ENCODE peak calls at places on chromosomes 4 and X, in six cellular contexts. N, C, O, H, B and R are unnamed samples.

GRCh38 chr4:122331195-122331594 is 47.6 kb upstream of the ADAD1 start:
- DNase-seq in H (no peak), C (no peak), B (no peak), O (no peak), N (no peak), R (no peak)

GRCh38 chr4:146577111-146577510 is 55.4 kb upstream of the SLC10A7 start:
- DNase-seq in O (no peak), C (no peak), B (no peak), H (no peak), N (no peak), R (no peak)

GRCh38 chrX:15645266-15645665 is 19.3 kb downstream of the CLTRN start:
- DNase-seq in B (no peak), C (no peak), N (no peak), H (peak), O (no peak), R (no peak)

GRCh38 chrX:149314031-149314430 is 191.1 kb downstream of the IDS start:
- DNase-seq in C (no peak), O (no peak), N (no peak), H (no peak), B (no peak), R (no peak)

GRCh38 chrX:13254076-13254785 is 65.6 kb downstream of the ATXN3L start:
- DNase-seq in C (no peak), N (peak), H (peak), O (no peak), B (no peak), R (no peak)

GRCh38 chrX:96715412-96715940 is 30.8 kb downstream of the DIAPH2 start:
- DNase-seq in C (no peak), H (no peak), N (no peak), O (no peak), B (no peak), R (no peak)

GRCh38 chrX:2342878-2343277 is 157.9 kb downstream of the DHRSX start:
- DNase-seq in N (no peak), C (peak), B (no peak), O (no peak), H (no peak), R (no peak)

GRCh38 chrX:69151898-69152297 is 13.4 kb downstream of the PJA1 start:
- DNase-seq in N (no peak), H (no peak), B (no peak), O (no peak), C (no peak), R (no peak)

GRCh38 chr4:88761861-88762523 is 64.4 kb upstream of the NAP1L5 start:
- DNase-seq in N (no peak), H (no peak), B (no peak), C (no peak), O (no peak), R (no peak)

GRCh38 chr4:1463088-1463926 is 57.1 kb upstream of the NKX1-1 start:
- DNase-seq in B (no peak), C (peak), H (no peak), O (no peak), N (no peak), R (no peak)

GRCh38 chr4:169665039-169665732 is 44.8 kb downstream of the CLCN3 start:
- DNase-seq in N (no peak), H (no peak), C (no peak), O (no peak), B (no peak), R (no peak)

GRCh38 chr4:144831971-144832370 is 186.0 kb downstream of the HHIP start:
- DNase-seq in B (no peak), O (no peak), C (no peak), N (no peak), H (no peak), R (no peak)

GRCh38 chrX:7435822-7436221 is 287.9 kb upstream of the PUDP start:
- DNase-seq in O (no peak), H (no peak), B (no peak), C (no peak), N (no peak), R (no peak)

GRCh38 chr4:89640620-89641366 is 196.2 kb downstream of the SNCA start:
- DNase-seq in B (peak), C (peak), O (peak), H (peak), N (no peak), R (no peak)

GRCh38 chr4:27692098-27692679 is 831.5 kb downstream of the STIM2 start:
- DNase-seq in C (peak), H (peak), B (no peak), O (peak), N (peak), R (no peak)

GRCh38 chrX:41276661-41277506 is 57.1 kb upstream of the DDX3X start:
- DNase-seq in B (no peak), H (no peak), C (no peak), N (peak), O (no peak), R (no peak)

GRCh38 chrX:10450229-10450958 is 170.0 kb downstream of the MID1 start:
- DNase-seq in O (no peak), H (no peak), B (no peak), N (no peak), C (no peak), R (no peak)

GRCh38 chr4:173490817-173491518 is 39.1 kb downstream of the HAND2 start:
- DNase-seq in B (no peak), H (no peak), O (no peak), N (no peak), C (peak), R (no peak)

GRCh38 chrX:134246282-134246681 is 9.3 kb downstream of the CCDC160 start:
- DNase-seq in O (no peak), N (peak), B (no peak), C (no peak), H (peak), R (no peak)

GRCh38 chr4:163172666-163173065 is 6.0 kb upstream of the NAF1 start:
- DNase-seq in B (no peak), O (no peak), H (peak), N (no peak), C (no peak), R (no peak)

GRCh38 chr4:1155314-1155713 is 17.1 kb downstream of the SPON2 start:
- DNase-seq in C (no peak), O (no peak), H (no peak), B (no peak), N (no peak), R (no peak)

GRCh38 chr4:14168919-14169318 is 541.4 kb upstream of the BOD1L1 start:
- DNase-seq in B (peak), N (no peak), C (peak), O (no peak), H (no peak), R (no peak)

GRCh38 chr4:185640809-185641675 is 105.7 kb upstream of the PDLIM3 start:
- DNase-seq in C (peak), N (peak), B (no peak), O (no peak), H (peak), R (peak)

GRCh38 chr4:162117051-162117450 is 46.7 kb downstream of the FSTL5 start:
- DNase-seq in N (no peak), C (no peak), B (no peak), O (no peak), H (no peak), R (no peak)

GRCh38 chrX:46330513-46330912 is 214.7 kb downstream of the ZNF674 start:
- DNase-seq in H (no peak), C (no peak), B (no peak), O (no peak), N (no peak), R (no peak)

GRCh38 chr4:38837849-38838248 is 18.8 kb downstream of the TLR6 start:
- DNase-seq in C (no peak), H (no peak), O (no peak), B (no peak), N (no peak), R (no peak)

DNA sequence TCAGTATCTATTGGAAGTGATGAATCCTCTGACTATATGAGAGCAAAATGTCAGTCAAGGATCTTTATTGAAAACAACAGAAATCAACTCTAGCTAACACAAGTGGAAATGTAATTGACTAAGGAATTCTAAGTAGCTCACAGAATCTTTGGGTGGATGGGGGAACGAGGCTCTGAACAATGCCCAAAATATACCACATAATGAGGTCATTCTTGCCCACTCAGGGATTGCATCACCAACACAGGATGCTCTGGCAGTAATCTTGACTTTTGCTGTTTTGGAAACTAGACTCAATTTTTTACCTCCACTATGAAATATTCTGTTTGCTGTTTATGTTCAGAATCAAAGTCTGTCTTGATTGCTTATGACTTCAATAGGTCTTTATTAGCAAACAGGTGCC is 127.4 kb upstream of the UNC5C start:
- DNase-seq in B (no peak), C (no peak), H (no peak), O (no peak), N (no peak), R (no peak)
- TF ChIP-seq CTCF in B (no peak), C (no peak), H (no peak), O (no peak), N (no peak), R (no peak)

GRCh38 chrX:152641996-152642395 is 4.3 kb downstream of the GABRQ start:
- DNase-seq in H (peak), O (peak), B (no peak), N (no peak), C (no peak), R (peak)
- TF ChIP-seq CTCF in H (peak), O (no peak), B (no peak), N (peak), C (no peak), R (no peak)

DNA sequence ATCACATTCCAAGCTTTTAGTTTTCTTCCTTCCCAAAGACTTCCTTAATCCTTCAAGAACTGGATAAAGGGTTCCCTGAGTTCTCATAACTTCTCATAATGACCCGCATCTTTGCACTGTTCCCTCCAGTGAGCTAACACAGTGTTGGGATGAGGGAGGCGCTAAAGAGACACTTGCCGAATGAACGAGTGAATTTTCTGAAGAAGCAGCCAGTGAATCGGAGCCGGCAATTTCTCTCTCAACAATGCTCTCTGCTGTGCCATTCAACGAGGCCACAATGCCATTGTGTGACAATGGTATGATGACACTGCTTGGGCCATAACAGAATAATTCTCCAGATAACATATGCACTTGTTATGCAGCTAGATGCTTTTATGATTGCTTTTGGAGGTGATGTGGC is 51.4 kb upstream of the ZFP42 start:
- DNase-seq in N (no peak), B (no peak), O (no peak), H (no peak), C (no peak), R (no peak)
- TF ChIP-seq CTCF in N (no peak), B (no peak), O (no peak), H (no peak), C (no peak), R (no peak)

GRCh38 chr4:68904786-68905185 is 46.8 kb downstream of the UGT2A3 start:
- DNase-seq in H (peak), B (no peak), N (no peak), O (peak), C (no peak), R (no peak)
- TF ChIP-seq CTCF in H (peak), B (no peak), N (no peak), O (peak), C (no peak), R (peak)